ENCODE peak calls at places on chromosomes 3 and 15, in six cellular contexts. One of them, this sample, is unnamed.
A peak's percentile ranks its signal among the peaks of the same experiment; 100 is the strongest.

GRCh38 chr3:24683511-24684384 is 189.1 kb upstream of the THRB start:
- DNase-seq in right cardiac atrium: no peak
- DNase-seq in A549: peak; percentile 35
- DNase-seq in Peyer's patch: no peak
- DNase-seq in psoas muscle: no peak
- DNase-seq in CD8-positive, alpha-beta T cell: no peak
- DNase-seq in this sample: no peak

GRCh38 chr3:172156309-172156998 is 117.1 kb downstream of the FNDC3B start:
- DNase-seq in right cardiac atrium: no peak
- DNase-seq in A549: no peak
- DNase-seq in Peyer's patch: no peak
- DNase-seq in psoas muscle: peak; percentile 67
- DNase-seq in CD8-positive, alpha-beta T cell: no peak
- DNase-seq in this sample: no peak

GRCh38 chr3:160226026-160226739 is 961 bp downstream of the C3orf80 start:
- DNase-seq in right cardiac atrium: peak; percentile 20
- DNase-seq in A549: no peak
- DNase-seq in Peyer's patch: no peak
- DNase-seq in psoas muscle: no peak
- DNase-seq in CD8-positive, alpha-beta T cell: no peak
- DNase-seq in this sample: no peak

GRCh38 chr3:134350861-134351311 is 23.4 kb downstream of the AMOTL2 start:
- DNase-seq in right cardiac atrium: no peak
- DNase-seq in A549: no peak
- DNase-seq in Peyer's patch: no peak
- DNase-seq in psoas muscle: peak; percentile 87
- DNase-seq in CD8-positive, alpha-beta T cell: no peak
- DNase-seq in this sample: no peak

GRCh38 chr3:112653881-112654300 is 12.9 kb upstream of the CCDC80 start:
- DNase-seq in right cardiac atrium: peak; percentile 54
- DNase-seq in A549: peak; percentile 77
- DNase-seq in Peyer's patch: no peak
- DNase-seq in psoas muscle: peak; percentile 59
- DNase-seq in CD8-positive, alpha-beta T cell: no peak
- DNase-seq in this sample: no peak

GRCh38 chr15:39028069-39028468 is 463.5 kb upstream of the RASGRP1 start:
- DNase-seq in right cardiac atrium: peak; percentile 68
- DNase-seq in A549: peak; percentile 2
- DNase-seq in Peyer's patch: no peak
- DNase-seq in psoas muscle: peak; percentile 75
- DNase-seq in CD8-positive, alpha-beta T cell: no peak
- DNase-seq in this sample: no peak

GRCh38 chr15:57572463-57572862 is 19.2 kb upstream of the MYZAP start:
- DNase-seq in right cardiac atrium: no peak
- DNase-seq in A549: no peak
- DNase-seq in Peyer's patch: no peak
- DNase-seq in psoas muscle: no peak
- DNase-seq in CD8-positive, alpha-beta T cell: no peak
- DNase-seq in this sample: no peak

GRCh38 chr3:129184396-129184656 is 630 bp upstream of the CNBP start:
- DNase-seq in right cardiac atrium: no peak
- DNase-seq in A549: peak; percentile 46
- DNase-seq in Peyer's patch: no peak
- DNase-seq in psoas muscle: no peak
- DNase-seq in CD8-positive, alpha-beta T cell: no peak
- DNase-seq in this sample: no peak

GRCh38 chr15:94324117-94324826 is 92.9 kb downstream of the MCTP2 start:
- DNase-seq in right cardiac atrium: peak; percentile 18
- DNase-seq in A549: peak; percentile 38
- DNase-seq in Peyer's patch: peak; percentile 28
- DNase-seq in psoas muscle: no peak
- DNase-seq in CD8-positive, alpha-beta T cell: peak; percentile 37
- DNase-seq in this sample: peak; percentile 43

GRCh38 chr15:57503051-57503702 is 88.5 kb upstream of the MYZAP start:
- DNase-seq in right cardiac atrium: no peak
- DNase-seq in A549: no peak
- DNase-seq in Peyer's patch: no peak
- DNase-seq in psoas muscle: no peak
- DNase-seq in CD8-positive, alpha-beta T cell: no peak
- DNase-seq in this sample: no peak

GRCh38 chr15:99618941-99619411 is 53.2 kb downstream of the MEF2A start:
- DNase-seq in right cardiac atrium: no peak
- DNase-seq in A549: no peak
- DNase-seq in Peyer's patch: no peak
- DNase-seq in psoas muscle: no peak
- DNase-seq in CD8-positive, alpha-beta T cell: no peak
- DNase-seq in this sample: no peak

GRCh38 chr15:68059630-68060029 is 5.5 kb downstream of the PIAS1 start:
- DNase-seq in right cardiac atrium: no peak
- DNase-seq in A549: no peak
- DNase-seq in Peyer's patch: no peak
- DNase-seq in psoas muscle: no peak
- DNase-seq in CD8-positive, alpha-beta T cell: no peak
- DNase-seq in this sample: no peak
- H3K4me1 ChIP-seq in right cardiac atrium: peaks cover 5% of the 10 kb centered on the region
- H3K4me1 ChIP-seq in A549: peaks cover 33% of the 10 kb centered on the region
- H3K4me1 ChIP-seq in Peyer's patch: peaks cover 4% of the 10 kb centered on the region
- H3K4me1 ChIP-seq in psoas muscle: peaks cover 51% of the 10 kb centered on the region
- H3K4me1 ChIP-seq in CD8-positive, alpha-beta T cell: peaks cover 57% of the 10 kb centered on the region
- H3K4me1 ChIP-seq in this sample: peaks cover 61% of the 10 kb centered on the region

DNA sequence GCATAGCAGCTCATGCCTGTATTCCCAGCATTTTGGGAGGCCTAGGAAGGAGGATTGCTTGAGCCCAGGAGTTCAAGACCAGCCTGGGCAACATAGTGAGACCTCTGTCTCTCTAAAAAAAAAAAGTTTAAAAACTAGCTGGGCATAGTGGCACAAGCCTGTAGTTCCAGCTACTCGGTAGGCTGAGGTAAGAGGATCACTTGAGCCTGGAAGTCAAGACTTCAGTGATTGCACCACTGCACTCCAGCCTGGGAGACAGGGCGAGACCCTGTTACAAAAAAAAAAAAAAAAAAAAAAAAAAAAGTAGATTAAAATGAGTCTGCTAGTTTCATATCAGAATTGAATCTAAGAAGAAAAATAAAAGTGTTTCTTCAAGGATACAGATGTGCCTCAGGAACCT is 32.4 kb upstream of the ANPEP start:
- DNase-seq in right cardiac atrium: no peak
- DNase-seq in A549: no peak
- DNase-seq in Peyer's patch: no peak
- DNase-seq in psoas muscle: no peak
- DNase-seq in CD8-positive, alpha-beta T cell: no peak
- DNase-seq in this sample: no peak
- H3K4me1 ChIP-seq in right cardiac atrium: no peaks in the 10 kb centered on the region
- H3K4me1 ChIP-seq in A549: peaks cover 63% of the 10 kb centered on the region
- H3K4me1 ChIP-seq in Peyer's patch: no peaks in the 10 kb centered on the region
- H3K4me1 ChIP-seq in psoas muscle: peaks cover 22% of the 10 kb centered on the region
- H3K4me1 ChIP-seq in CD8-positive, alpha-beta T cell: no peaks in the 10 kb centered on the region
- H3K4me1 ChIP-seq in this sample: no peaks in the 10 kb centered on the region

GRCh38 chr3:60333710-60334109 is 917.5 kb downstream of the FHIT start:
- DNase-seq in right cardiac atrium: no peak
- DNase-seq in A549: no peak
- DNase-seq in Peyer's patch: no peak
- DNase-seq in psoas muscle: no peak
- DNase-seq in CD8-positive, alpha-beta T cell: no peak
- DNase-seq in this sample: no peak
- H3K4me1 ChIP-seq in right cardiac atrium: no peaks in the 10 kb centered on the region
- H3K4me1 ChIP-seq in A549: no peaks in the 10 kb centered on the region
- H3K4me1 ChIP-seq in Peyer's patch: no peaks in the 10 kb centered on the region
- H3K4me1 ChIP-seq in psoas muscle: no peaks in the 10 kb centered on the region
- H3K4me1 ChIP-seq in CD8-positive, alpha-beta T cell: peaks cover 5% of the 10 kb centered on the region
- H3K4me1 ChIP-seq in this sample: peaks cover 7% of the 10 kb centered on the region

GRCh38 chr15:42918047-42918446 is 2.5 kb downstream of the TTBK2 start:
- DNase-seq in right cardiac atrium: no peak
- DNase-seq in A549: no peak
- DNase-seq in Peyer's patch: no peak
- DNase-seq in psoas muscle: no peak
- DNase-seq in CD8-positive, alpha-beta T cell: no peak
- DNase-seq in this sample: no peak
- H3K4me1 ChIP-seq in right cardiac atrium: no peaks in the 10 kb centered on the region
- H3K4me1 ChIP-seq in A549: peaks cover 27% of the 10 kb centered on the region
- H3K4me1 ChIP-seq in Peyer's patch: no peaks in the 10 kb centered on the region
- H3K4me1 ChIP-seq in psoas muscle: peaks cover 25% of the 10 kb centered on the region
- H3K4me1 ChIP-seq in CD8-positive, alpha-beta T cell: peaks cover 13% of the 10 kb centered on the region
- H3K4me1 ChIP-seq in this sample: peaks cover 20% of the 10 kb centered on the region

DNA sequence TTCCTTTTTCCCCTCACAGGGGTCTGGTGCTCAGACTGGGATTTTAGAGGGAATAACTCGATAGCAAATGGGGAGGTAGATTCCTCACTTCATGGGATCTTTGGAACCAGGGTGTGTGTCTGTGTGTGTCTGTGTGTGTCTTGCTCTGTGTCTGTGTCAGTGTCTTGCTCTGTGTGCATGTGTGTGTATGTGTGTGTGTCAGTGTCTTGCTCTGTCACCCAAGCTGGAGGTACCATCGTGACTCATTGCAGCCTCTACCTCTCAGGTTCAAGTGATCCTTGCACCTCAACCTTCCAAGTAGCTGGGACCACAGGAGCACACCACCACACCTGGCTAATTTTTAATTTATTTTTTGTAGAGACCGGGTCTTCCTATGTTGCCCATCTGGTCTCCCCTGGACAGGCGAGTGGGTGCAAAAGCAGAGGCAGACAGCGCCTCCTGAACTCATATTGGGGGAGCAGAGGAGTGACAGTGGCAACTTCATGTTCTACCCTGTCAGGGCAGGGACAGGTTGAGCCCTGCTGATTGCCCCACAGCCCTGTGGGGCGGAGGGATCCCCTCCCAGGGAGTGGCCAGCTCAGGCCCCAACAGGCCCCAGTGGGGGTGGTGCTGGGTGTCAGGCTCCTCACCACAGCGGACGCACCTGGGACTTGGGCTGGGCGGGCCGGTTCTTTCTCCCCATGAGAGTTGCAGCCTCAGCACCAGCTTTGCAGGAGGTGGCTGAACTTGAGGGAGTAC is 10.4 kb upstream of the SEMA4B start:
- DNase-seq in right cardiac atrium: no peak
- DNase-seq in A549: no peak
- DNase-seq in Peyer's patch: peak; percentile 93
- DNase-seq in psoas muscle: no peak
- DNase-seq in CD8-positive, alpha-beta T cell: no peak
- DNase-seq in this sample: no peak
- H3K4me1 ChIP-seq in right cardiac atrium: peaks cover 10% of the 10 kb centered on the region
- H3K4me1 ChIP-seq in A549: peaks cover 62% of the 10 kb centered on the region
- H3K4me1 ChIP-seq in Peyer's patch: peaks cover 18% of the 10 kb centered on the region
- H3K4me1 ChIP-seq in psoas muscle: peaks cover 15% of the 10 kb centered on the region
- H3K4me1 ChIP-seq in CD8-positive, alpha-beta T cell: peaks cover 29% of the 10 kb centered on the region
- H3K4me1 ChIP-seq in this sample: peaks cover 28% of the 10 kb centered on the region

This sample was measured in CD8-positive, alpha-beta memory T cell.